ENCODE peak calls at places on chromosomes 6 and 20, in six cellular contexts. One of them, this sample, is unnamed.
A peak's percentile ranks its signal among the peaks of the same experiment; 100 is the strongest.

GRCh38 chr20:15561707-15562106 is 1011.5 kb downstream of the KIF16B start:
- DNase-seq in left lung: no peak
- DNase-seq in upper lobe of right lung: no peak
- DNase-seq in K562: no peak
- DNase-seq in A549: no peak
- DNase-seq in right atrium auricular region: no peak
- DNase-seq in this sample: peak; percentile 37

GRCh38 chr6:165972139-165972802 is 195.4 kb downstream of the TBXT start:
- DNase-seq in left lung: no peak
- DNase-seq in upper lobe of right lung: no peak
- DNase-seq in K562: no peak
- DNase-seq in A549: no peak
- DNase-seq in right atrium auricular region: peak; percentile 32
- DNase-seq in this sample: no peak

GRCh38 chr20:41392871-41393704 is 26.5 kb upstream of the EMILIN3 start:
- DNase-seq in left lung: no peak
- DNase-seq in upper lobe of right lung: no peak
- DNase-seq in K562: no peak
- DNase-seq in A549: no peak
- DNase-seq in right atrium auricular region: peak; percentile 66
- DNase-seq in this sample: no peak

GRCh38 chr6:68572525-68572924 is 62.6 kb upstream of the ADGRB3 start:
- DNase-seq in left lung: no peak
- DNase-seq in upper lobe of right lung: no peak
- DNase-seq in K562: peak; percentile 70
- DNase-seq in A549: no peak
- DNase-seq in right atrium auricular region: no peak
- DNase-seq in this sample: peak; percentile 63

GRCh38 chr20:48682529-48683385 is 145.0 kb downstream of the PREX1 start:
- DNase-seq in left lung: peak; percentile 85
- DNase-seq in upper lobe of right lung: peak; percentile 92
- DNase-seq in K562: peak; percentile 75
- DNase-seq in A549: no peak
- DNase-seq in right atrium auricular region: peak; percentile 79
- DNase-seq in this sample: peak; percentile 84

GRCh38 chr6:48144024-48144423 is 33.0 kb upstream of the PTCHD4 start:
- DNase-seq in left lung: no peak
- DNase-seq in upper lobe of right lung: no peak
- DNase-seq in K562: no peak
- DNase-seq in A549: no peak
- DNase-seq in right atrium auricular region: no peak
- DNase-seq in this sample: no peak

GRCh38 chr6:104537185-104537584 is 322.5 kb downstream of the HACE1 start:
- DNase-seq in left lung: no peak
- DNase-seq in upper lobe of right lung: no peak
- DNase-seq in K562: no peak
- DNase-seq in A549: no peak
- DNase-seq in right atrium auricular region: no peak
- DNase-seq in this sample: no peak

GRCh38 chr20:4544765-4545164 is 176.9 kb upstream of the PRND start:
- DNase-seq in left lung: no peak
- DNase-seq in upper lobe of right lung: no peak
- DNase-seq in K562: no peak
- DNase-seq in A549: no peak
- DNase-seq in right atrium auricular region: no peak
- DNase-seq in this sample: no peak

GRCh38 chr6:84738996-84739865 is 25.2 kb downstream of the TBX18 start:
- DNase-seq in left lung: no peak
- DNase-seq in upper lobe of right lung: no peak
- DNase-seq in K562: no peak
- DNase-seq in A549: no peak
- DNase-seq in right atrium auricular region: no peak
- DNase-seq in this sample: no peak

GRCh38 chr20:44586289-44586911 is 4.0 kb downstream of the PKIG start:
- DNase-seq in left lung: no peak
- DNase-seq in upper lobe of right lung: no peak
- DNase-seq in K562: no peak
- DNase-seq in A549: no peak
- DNase-seq in right atrium auricular region: no peak
- DNase-seq in this sample: no peak

GRCh38 chr20:48965189-48965910 is 43.8 kb downstream of the ARFGEF2 start:
- DNase-seq in left lung: no peak
- DNase-seq in upper lobe of right lung: no peak
- DNase-seq in K562: no peak
- DNase-seq in A549: no peak
- DNase-seq in right atrium auricular region: no peak
- DNase-seq in this sample: no peak

GRCh38 chr20:45545754-45546453 is 1.3 kb downstream of the EPPIN start:
- DNase-seq in left lung: no peak
- DNase-seq in upper lobe of right lung: no peak
- DNase-seq in K562: peak; percentile 29
- DNase-seq in A549: peak; percentile 21
- DNase-seq in right atrium auricular region: no peak
- DNase-seq in this sample: peak; percentile 70

GRCh38 chr6:7529141-7529540 is 12.3 kb upstream of the DSP start:
- DNase-seq in left lung: no peak
- DNase-seq in upper lobe of right lung: no peak
- DNase-seq in K562: no peak
- DNase-seq in A549: no peak
- DNase-seq in right atrium auricular region: no peak
- DNase-seq in this sample: no peak

GRCh38 chr6:56244089-56244488 is 3.3 kb downstream of the COL21A1 start:
- DNase-seq in left lung: no peak
- DNase-seq in upper lobe of right lung: no peak
- DNase-seq in K562: no peak
- DNase-seq in A549: no peak
- DNase-seq in right atrium auricular region: no peak
- DNase-seq in this sample: no peak

GRCh38 chr6:41284726-41285125 is 1.8 kb downstream of the TREM1 start:
- DNase-seq in left lung: peak; percentile 66
- DNase-seq in upper lobe of right lung: no peak
- DNase-seq in K562: no peak
- DNase-seq in A549: no peak
- DNase-seq in right atrium auricular region: no peak
- DNase-seq in this sample: no peak

GRCh38 chr20:57793421-57793820 is 83.6 kb upstream of the PMEPA1 start:
- DNase-seq in left lung: no peak
- DNase-seq in upper lobe of right lung: no peak
- DNase-seq in K562: no peak
- DNase-seq in A549: no peak
- DNase-seq in right atrium auricular region: no peak
- DNase-seq in this sample: no peak

GRCh38 chr6:166494101-166494441 is 92.4 kb downstream of the RAMACL start:
- DNase-seq in left lung: no peak
- DNase-seq in upper lobe of right lung: no peak
- DNase-seq in K562: no peak
- DNase-seq in A549: no peak
- DNase-seq in right atrium auricular region: no peak
- DNase-seq in this sample: no peak

GRCh38 chr6:128641701-128642100 is 121.3 kb upstream of the PTPRK start:
- DNase-seq in left lung: no peak
- DNase-seq in upper lobe of right lung: no peak
- DNase-seq in K562: no peak
- DNase-seq in A549: no peak
- DNase-seq in right atrium auricular region: no peak
- DNase-seq in this sample: no peak

GRCh38 chr6:80733645-80734044 is 627.2 kb downstream of the BCKDHB start:
- DNase-seq in left lung: no peak
- DNase-seq in upper lobe of right lung: no peak
- DNase-seq in K562: no peak
- DNase-seq in A549: no peak
- DNase-seq in right atrium auricular region: no peak
- DNase-seq in this sample: no peak

GRCh38 chr6:129276461-129276860 is 393.5 kb downstream of the LAMA2 start:
- DNase-seq in left lung: no peak
- DNase-seq in upper lobe of right lung: no peak
- DNase-seq in K562: no peak
- DNase-seq in A549: no peak
- DNase-seq in right atrium auricular region: no peak
- DNase-seq in this sample: no peak

GRCh38 chr6:108113557-108114519 is 39.3 kb upstream of the OSTM1 start:
- DNase-seq in left lung: no peak
- DNase-seq in upper lobe of right lung: no peak
- DNase-seq in K562: peak; percentile 67
- DNase-seq in A549: peak; percentile 74
- DNase-seq in right atrium auricular region: no peak
- DNase-seq in this sample: peak; percentile 76

GRCh38 chr6:147204060-147204785 is at the start of gene STXBP5:
- DNase-seq in left lung: peak; percentile 71
- DNase-seq in upper lobe of right lung: peak; percentile 83
- DNase-seq in K562: peak; percentile 60
- DNase-seq in A549: no peak
- DNase-seq in right atrium auricular region: no peak
- DNase-seq in this sample: peak; percentile 69

GRCh38 chr20:1323256-1323655 is 5.7 kb downstream of the SDCBP2 start:
- DNase-seq in left lung: no peak
- DNase-seq in upper lobe of right lung: no peak
- DNase-seq in K562: no peak
- DNase-seq in A549: no peak
- DNase-seq in right atrium auricular region: no peak
- DNase-seq in this sample: no peak
- H3K4me1 ChIP-seq in left lung: peaks cover 62% of the 10 kb centered on the region
- H3K4me1 ChIP-seq in upper lobe of right lung: peaks cover 41% of the 10 kb centered on the region
- H3K4me1 ChIP-seq in K562: peaks cover 25% of the 10 kb centered on the region
- H3K4me1 ChIP-seq in A549: peaks cover 27% of the 10 kb centered on the region
- H3K4me1 ChIP-seq in right atrium auricular region: no peaks in the 10 kb centered on the region
- H3K4me1 ChIP-seq in this sample: peaks cover 4% of the 10 kb centered on the region

GRCh38 chr6:43809417-43810305 is 39.6 kb downstream of the VEGFA start:
- DNase-seq in left lung: no peak
- DNase-seq in upper lobe of right lung: no peak
- DNase-seq in K562: peak; percentile 55
- DNase-seq in A549: peak; percentile 28
- DNase-seq in right atrium auricular region: no peak
- DNase-seq in this sample: no peak

GRCh38 chr6:43812850-43813584 is 43.0 kb downstream of the VEGFA start:
- DNase-seq in left lung: peak; percentile 79
- DNase-seq in upper lobe of right lung: peak; percentile 81
- DNase-seq in K562: no peak
- DNase-seq in A549: no peak
- DNase-seq in right atrium auricular region: no peak
- DNase-seq in this sample: peak; percentile 18

GRCh38 chr6:43814111-43814510 is 44.1 kb downstream of the VEGFA start:
- DNase-seq in left lung: no peak
- DNase-seq in upper lobe of right lung: no peak
- DNase-seq in K562: no peak
- DNase-seq in A549: no peak
- DNase-seq in right atrium auricular region: no peak
- DNase-seq in this sample: no peak

GRCh38 chr6:43808412-43808811 is 38.4 kb downstream of the VEGFA start:
- DNase-seq in left lung: no peak
- DNase-seq in upper lobe of right lung: no peak
- DNase-seq in K562: no peak
- DNase-seq in A549: no peak
- DNase-seq in right atrium auricular region: no peak
- DNase-seq in this sample: no peak

GRCh38 chr6:43811101-43812099 is 41.4 kb downstream of the VEGFA start:
- DNase-seq in left lung: no peak
- DNase-seq in upper lobe of right lung: no peak
- DNase-seq in K562: no peak
- DNase-seq in A549: no peak
- DNase-seq in right atrium auricular region: no peak
- DNase-seq in this sample: no peak
- H3K4me1 ChIP-seq in left lung: peaks cover 21% of the 10 kb centered on the region
- H3K4me1 ChIP-seq in upper lobe of right lung: peaks cover 36% of the 10 kb centered on the region
- H3K4me1 ChIP-seq in K562: peaks cover 20% of the 10 kb centered on the region
- H3K4me1 ChIP-seq in A549: peaks cover 27% of the 10 kb centered on the region
- H3K4me1 ChIP-seq in right atrium auricular region: no peaks in the 10 kb centered on the region
- H3K4me1 ChIP-seq in this sample: no peaks in the 10 kb centered on the region

GRCh38 chr6:4322134-4322845 is 186.9 kb upstream of the ECI2 start:
- DNase-seq in left lung: no peak
- DNase-seq in upper lobe of right lung: no peak
- DNase-seq in K562: no peak
- DNase-seq in A549: no peak
- DNase-seq in right atrium auricular region: no peak
- DNase-seq in this sample: no peak
- H3K4me1 ChIP-seq in left lung: peaks cover 21% of the 10 kb centered on the region
- H3K4me1 ChIP-seq in upper lobe of right lung: peaks cover 28% of the 10 kb centered on the region
- H3K4me1 ChIP-seq in K562: peaks cover 37% of the 10 kb centered on the region
- H3K4me1 ChIP-seq in A549: peaks cover 51% of the 10 kb centered on the region
- H3K4me1 ChIP-seq in right atrium auricular region: no peaks in the 10 kb centered on the region
- H3K4me1 ChIP-seq in this sample: no peaks in the 10 kb centered on the region

DNA sequence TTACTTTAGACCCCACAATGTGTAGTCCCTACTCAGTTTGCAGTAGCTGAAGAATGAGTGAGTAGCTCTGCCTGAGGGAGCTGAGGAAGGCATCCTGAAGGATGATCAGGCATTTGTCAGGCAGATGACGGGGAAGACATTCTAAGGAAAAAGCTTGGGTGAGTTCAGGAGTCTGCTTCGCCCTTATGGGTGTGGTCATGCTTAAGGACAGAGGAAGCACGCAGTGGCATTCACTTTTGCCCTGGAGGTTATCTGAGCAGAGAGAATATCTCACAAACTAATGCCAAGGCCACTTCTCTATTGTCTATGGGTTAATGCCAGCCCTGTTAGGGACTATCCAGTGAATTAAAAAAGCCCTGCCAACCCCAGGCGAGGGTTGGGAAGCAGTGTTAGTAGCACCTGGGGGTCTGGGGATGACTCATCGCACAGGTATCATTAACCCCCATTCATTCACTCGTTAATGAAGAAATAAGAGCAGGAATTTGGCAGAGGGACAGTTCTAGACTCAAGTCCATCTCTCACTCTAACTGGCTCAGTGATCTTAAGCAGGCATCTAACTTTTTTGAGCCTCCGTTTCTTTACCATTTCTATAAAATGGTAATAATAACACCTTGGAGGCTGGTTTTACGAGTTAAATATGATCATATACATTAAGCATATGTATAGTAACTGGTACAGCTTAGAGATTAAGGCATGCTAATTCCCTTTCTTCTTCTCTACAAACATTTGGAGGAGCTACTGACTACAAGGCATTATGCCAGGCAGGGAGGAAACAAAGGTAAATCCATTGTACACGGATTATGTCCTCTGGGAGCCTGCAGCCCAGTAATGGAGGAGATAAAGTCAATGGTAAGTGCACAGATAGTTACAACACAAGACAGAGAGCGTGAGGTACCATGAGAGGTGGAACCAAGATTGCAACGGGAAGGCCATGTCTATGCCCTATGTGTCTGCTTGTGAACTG is 93.2 kb upstream of the AKIRIN2 start:
- DNase-seq in left lung: no peak
- DNase-seq in upper lobe of right lung: no peak
- DNase-seq in K562: no peak
- DNase-seq in A549: no peak
- DNase-seq in right atrium auricular region: no peak
- DNase-seq in this sample: peak; percentile 22
- H3K4me1 ChIP-seq in left lung: peaks cover 4% of the 10 kb centered on the region
- H3K4me1 ChIP-seq in upper lobe of right lung: peaks cover 8% of the 10 kb centered on the region
- H3K4me1 ChIP-seq in K562: no peaks in the 10 kb centered on the region
- H3K4me1 ChIP-seq in A549: peaks cover 43% of the 10 kb centered on the region
- H3K4me1 ChIP-seq in right atrium auricular region: no peaks in the 10 kb centered on the region
- H3K4me1 ChIP-seq in this sample: no peaks in the 10 kb centered on the region